ENCODE peak calls at places on chromosomes 1 and 21, in five cellular contexts. Z, W, S, A and H are unnamed samples.

GRCh38 chr1:167763525-167764220 is 41.9 kb downstream of the MPZL1 start:
- DNase-seq in A (no peak), S (no peak), Z (no peak), W (no peak), H (no peak)

GRCh38 chr21:37087188-37087587 is 14.1 kb downstream of the TTC3 start:
- DNase-seq in Z (peak; percentile 81), A (no peak), S (peak; percentile 43), W (no peak), H (peak; percentile 72)

GRCh38 chr1:205354259-205354904 is 2.3 kb downstream of the KLHDC8A start:
- DNase-seq in S (no peak), A (no peak), Z (peak; percentile 70), W (peak; percentile 68), H (peak; percentile 67)

GRCh38 chr1:97006044-97006676 is 284.6 kb downstream of the PTBP2 start:
- DNase-seq in W (peak; percentile 82), A (peak; percentile 35), S (peak; percentile 69), Z (peak; percentile 15), H (no peak)

GRCh38 chr1:186325239-186325638 is 49.8 kb downstream of the TPR start:
- DNase-seq in A (no peak), S (no peak), Z (peak; percentile 12), W (no peak), H (peak; percentile 57)

GRCh38 chr21:42097860-42098259 is 26.7 kb downstream of the UMODL1 start:
- DNase-seq in Z (peak; percentile 98), S (peak; percentile 90), W (no peak), A (no peak), H (peak; percentile 97)

GRCh38 chr1:3609016-3609768 is 2.1 kb downstream of the MEGF6 start:
- DNase-seq in A (no peak), W (peak; percentile 52), Z (no peak), S (no peak), H (no peak)

GRCh38 chr1:10819198-10819901 is 22.9 kb upstream of the CASZ1 start:
- DNase-seq in A (no peak), S (no peak), W (no peak), Z (no peak), H (no peak)

GRCh38 chr1:30933874-30934252 is 25.3 kb upstream of the SDC3 start:
- DNase-seq in A (no peak), Z (peak; percentile 14), S (no peak), W (no peak), H (no peak)

GRCh38 chr1:109466440-109467300 is at the start of gene SYPL2:
- DNase-seq in W (peak; percentile 76), A (peak; percentile 81), Z (no peak), S (no peak), H (no peak)

GRCh38 chr1:153260980-153261792 is 1.7 kb downstream of the LORICRIN start:
- DNase-seq in A (peak; percentile 54), Z (no peak), W (peak; percentile 81), S (no peak), H (no peak)

GRCh38 chr1:245999697-246000637 is 507.1 kb downstream of the SMYD3 start:
- DNase-seq in A (no peak), S (no peak), W (no peak), Z (no peak), H (no peak)

GRCh38 chr1:202806845-202807366 is 1.3 kb downstream of the KDM5B start:
- DNase-seq in Z (peak; percentile 32), A (peak; percentile 42), S (no peak), W (peak; percentile 69), H (peak; percentile 50)

GRCh38 chr1:53410100-53410541 is 49.1 kb upstream of the DMRTB1 start:
- DNase-seq in A (no peak), W (no peak), S (no peak), Z (peak; percentile 23), H (no peak)

GRCh38 chr1:220151454-220151853 is 57.5 kb downstream of the IARS2 start:
- DNase-seq in A (peak; percentile 45), S (no peak), W (peak; percentile 77), Z (no peak), H (no peak)

GRCh38 chr1:12158362-12159092 is 8.3 kb upstream of the TNFRSF1B start:
- DNase-seq in W (peak; percentile 35), A (no peak), Z (no peak), S (no peak), H (no peak)

GRCh38 chr21:14073615-14074014 is 137.1 kb downstream of the LIPI start:
- DNase-seq in W (no peak), Z (no peak), A (no peak), S (no peak), H (no peak)

GRCh38 chr1:211352985-211353515 is 26.4 kb downstream of the TRAF5 start:
- DNase-seq in A (no peak), Z (peak; percentile 22), S (no peak), W (peak; percentile 66), H (peak; percentile 53)

GRCh38 chr1:30756545-30757195 is 904 bp downstream of the LAPTM5 start:
- DNase-seq in A (peak; percentile 62), W (peak; percentile 85), Z (peak; percentile 82), S (no peak), H (peak; percentile 48)

GRCh38 chr21:36656138-36656537 is 42.8 kb upstream of the SIM2 start:
- DNase-seq in A (no peak), Z (no peak), S (no peak), W (no peak), H (no peak)

GRCh38 chr1:6260961-6261614 is at the start of gene GPR153:
- DNase-seq in Z (no peak), S (no peak), W (peak; percentile 87), A (peak; percentile 82), H (peak; percentile 62)

GRCh38 chr1:61082336-61083013 is at the start of gene NFIA:
- DNase-seq in S (no peak), Z (peak; percentile 6), A (peak; percentile 67), W (peak; percentile 84), H (peak; percentile 82)

GRCh38 chr1:167455786-167456446 is 62.4 kb downstream of the CD247 start:
- DNase-seq in Z (no peak), A (peak; percentile 74), W (peak; percentile 78), S (no peak), H (no peak)

GRCh38 chr1:147626739-147627138 is 43.6 kb downstream of the ACP6 start:
- DNase-seq in W (no peak), A (no peak), S (no peak), Z (no peak), H (no peak)

GRCh38 chr1:2875677-2876531 is 74.4 kb upstream of the TTC34 start:
- DNase-seq in Z (no peak), S (no peak), W (peak; percentile 74), A (peak; percentile 54), H (no peak)

GRCh38 chr21:34989337-34990151 is 59.6 kb downstream of the RUNX1 start:
- DNase-seq in S (no peak), W (no peak), Z (no peak), A (no peak), H (no peak)

GRCh38 chr1:45957684-45958083 is 154.3 kb downstream of the MAST2 start:
- DNase-seq in W (no peak), Z (no peak), S (no peak), A (no peak), H (no peak)

GRCh38 chr1:71522721-71523120 is 441.9 kb upstream of the ZRANB2 start:
- DNase-seq in W (no peak), Z (no peak), A (no peak), S (peak; percentile 14), H (no peak)

GRCh38 chr1:214593158-214593557 is 9.8 kb upstream of the CENPF start:
- DNase-seq in A (no peak), S (no peak), W (no peak), Z (no peak), H (no peak)

GRCh38 chr1:24683713-24684162 is 40.6 kb downstream of the SRRM1 start:
- DNase-seq in S (peak; percentile 94), Z (peak; percentile 94), W (no peak), A (no peak), H (peak; percentile 88)

GRCh38 chr1:166114419-166114818 is 52.4 kb downstream of the FAM78B start:
- DNase-seq in Z (no peak), S (no peak), W (no peak), A (no peak), H (no peak)

GRCh38 chr1:15308135-15308534 is 61.1 kb downstream of the FHAD1 start:
- DNase-seq in S (no peak), W (no peak), Z (no peak), A (no peak), H (no peak)

GRCh38 chr1:78830321-78830720 is 176.2 kb downstream of the ADGRL4 start:
- DNase-seq in W (no peak), A (no peak), Z (no peak), S (no peak), H (no peak)

GRCh38 chr1:42379794-42380616 is 587 bp upstream of the RIMKLA start:
- DNase-seq in S (no peak), Z (peak; percentile 18), A (no peak), W (peak; percentile 57), H (peak; percentile 72)

GRCh38 chr1:245153081-245153644 is 1.6 kb upstream of the KIF26B start:
- DNase-seq in Z (peak; percentile 70), A (peak; percentile 47), W (peak; percentile 59), S (no peak), H (peak; percentile 90)

GRCh38 chr1:62621907-62622306 is 24.6 kb downstream of the ANGPTL3 start:
- DNase-seq in A (no peak), Z (peak; percentile 77), W (peak; percentile 41), S (peak; percentile 48), H (peak; percentile 76)